ENCODE peak calls at places on chromosomes 12 and 14, in seven cellular contexts. L is dorsolateral prefrontal cortex, M is mucosa of descending colon, H is GM12865, O is nephron progenitor cell, E is neural progenitor cell, D is GM13976. W is an unnamed sample.

GRCh38 chr12:76337583-76337982 is 10.6 kb downstream of the BBS10 start:
- DNase-seq in D (no peak), E (no peak), L (no peak), H (no peak), M (no peak), O (no peak), W (no peak)

GRCh38 chr12:89574736-89575208 is 48.9 kb upstream of the POC1B start:
- DNase-seq in D (no peak), L (no peak), H (no peak), E (no peak), O (no peak), M (no peak), W (no peak)

GRCh38 chr12:62434504-62435336 is 31.9 kb upstream of the MON2 start:
- DNase-seq in O (no peak), M (no peak), E (no peak), H (peak), L (no peak), D (peak), W (no peak)

GRCh38 chr12:108332791-108333382 is 6.2 kb downstream of the CMKLR1 start:
- DNase-seq in M (no peak), E (no peak), L (no peak), D (no peak), H (peak), O (no peak), W (no peak)

GRCh38 chr14:64507376-64508156 is 3.0 kb downstream of the ZBTB1 start:
- DNase-seq in D (no peak), E (no peak), O (no peak), M (no peak), H (peak), L (no peak), W (no peak)

GRCh38 chr14:68172664-68173063 is 353.1 kb downstream of the RAD51B start:
- DNase-seq in D (no peak), L (no peak), E (no peak), O (no peak), M (no peak), H (no peak), W (no peak)

GRCh38 chr14:103762011-103762410 is 46.4 kb downstream of the ZFYVE21 start:
- DNase-seq in L (no peak), D (no peak), H (no peak), E (no peak), O (no peak), M (no peak), W (no peak)

GRCh38 chr14:40623641-40624040 is 983.0 kb upstream of the LRFN5 start:
- DNase-seq in H (no peak), D (no peak), L (no peak), M (no peak), O (no peak), E (no peak), W (no peak)

GRCh38 chr12:108675792-108676191 is 42.1 kb upstream of the SELPLG start:
- DNase-seq in L (no peak), M (no peak), H (no peak), D (no peak), E (no peak), O (no peak), W (no peak)

GRCh38 chr12:62332598-62332997 is 72.4 kb downstream of the USP15 start:
- DNase-seq in E (no peak), M (no peak), H (no peak), D (no peak), L (no peak), O (no peak), W (no peak)

GRCh38 chr12:71685312-71685906 is 473 bp upstream of the TMEM19 start:
- DNase-seq in H (no peak), M (peak), E (no peak), L (no peak), O (no peak), D (no peak), W (no peak)

GRCh38 chr14:23057757-23058653 is 685 bp upstream of the CDH24 start:
- DNase-seq in D (peak), L (peak), O (peak), H (peak), M (peak), E (peak), W (peak)

GRCh38 chr14:96962337-96962736 is 165.2 kb downstream of the VRK1 start:
- DNase-seq in D (no peak), L (no peak), O (no peak), H (peak), M (no peak), E (no peak), W (no peak)

GRCh38 chr12:76646366-76646765 is 86.8 kb upstream of the OSBPL8 start:
- DNase-seq in E (no peak), H (no peak), M (no peak), O (no peak), L (no peak), D (no peak), W (no peak)

GRCh38 chr12:27870939-27871338 is 90.9 kb upstream of the MANSC4 start:
- DNase-seq in E (no peak), D (no peak), O (no peak), H (no peak), L (no peak), M (no peak), W (no peak)

GRCh38 chr12:132633901-132634300 is 15.3 kb downstream of the P2RX2 start:
- DNase-seq in L (no peak), H (no peak), O (no peak), M (no peak), E (no peak), D (no peak), W (no peak)

DNA sequence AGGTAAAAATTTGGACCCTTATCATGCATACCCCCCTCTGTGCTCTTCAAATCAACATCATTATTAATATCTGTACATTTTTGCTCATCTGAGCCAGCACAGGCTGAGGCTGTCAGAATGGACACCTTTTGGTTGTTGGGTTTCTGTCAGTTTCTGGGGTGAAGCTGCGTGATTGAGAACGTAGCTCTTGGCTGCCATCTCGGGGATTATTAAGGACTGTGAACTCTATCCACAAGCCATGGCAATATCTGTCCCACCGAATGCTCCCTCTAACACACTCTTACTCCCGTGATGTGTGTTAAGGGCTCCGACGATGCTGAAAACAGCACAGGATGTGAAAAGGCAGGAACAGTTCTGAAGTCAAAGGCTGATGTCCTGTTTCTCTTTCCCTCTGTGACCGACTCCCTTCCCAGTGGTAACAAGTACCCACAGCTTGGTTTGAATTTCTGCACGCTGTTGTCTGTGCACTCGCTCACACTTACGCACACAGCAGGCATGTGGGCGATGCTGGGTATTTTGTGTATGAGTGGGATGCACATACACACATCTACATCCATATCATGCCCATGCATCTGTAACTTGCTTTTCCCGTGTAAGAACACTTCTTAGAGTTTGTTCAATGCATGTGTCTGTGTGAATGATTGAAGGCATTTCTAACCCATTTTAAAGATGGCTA is 405.6 kb downstream of the TMEM121 start:
- DNase-seq in E (no peak), H (peak), O (no peak), M (no peak), L (no peak), D (peak), W (no peak)
- TF ChIP-seq CTCF in E (no peak), H (peak), O (no peak), M (no peak), L (no peak), D (no peak), W (no peak)

GRCh38 chr12:21613931-21614330 is 9.3 kb upstream of the GYS2 start:
- DNase-seq in D (no peak), O (no peak), H (no peak), E (no peak), L (no peak), M (no peak), W (no peak)
- TF ChIP-seq CTCF in D (no peak), O (no peak), H (no peak), E (peak), L (no peak), M (no peak), W (no peak)

GRCh38 chr14:75884198-75884611 is 97.6 kb downstream of the TGFB3 start:
- DNase-seq in O (no peak), D (no peak), E (peak), H (no peak), M (no peak), L (no peak), W (no peak)
- TF ChIP-seq CTCF in O (no peak), D (no peak), E (peak), H (peak), M (no peak), L (peak), W (peak)

GRCh38 chr12:60071759-60072191 is 475.9 kb downstream of the SLC16A7 start:
- DNase-seq in H (no peak), D (no peak), E (no peak), O (no peak), L (no peak), M (no peak), W (no peak)
- TF ChIP-seq CTCF in H (no peak), D (no peak), E (no peak), O (no peak), L (no peak), M (no peak), W (no peak)

GRCh38 chr12:102766961-102767360 is 150.1 kb downstream of the PAH start:
- DNase-seq in M (no peak), L (no peak), H (no peak), E (no peak), D (no peak), O (no peak), W (no peak)
- TF ChIP-seq CTCF in M (no peak), L (no peak), H (no peak), E (no peak), D (no peak), O (no peak), W (no peak)

GRCh38 chr14:86641310-86641709 is 1111.4 kb downstream of the FLRT2 start:
- DNase-seq in D (no peak), E (no peak), O (no peak), L (no peak), H (no peak), M (no peak), W (no peak)

GRCh38 chr14:86652512-86652911 is 1122.6 kb downstream of the FLRT2 start:
- DNase-seq in H (no peak), M (no peak), E (no peak), L (no peak), O (no peak), D (no peak), W (no peak)

GRCh38 chr14:86646125-86646524 is 1116.2 kb downstream of the FLRT2 start:
- DNase-seq in O (no peak), D (no peak), H (no peak), M (no peak), L (no peak), E (no peak), W (peak)

GRCh38 chr14:86646688-86647687 is 1117.0 kb downstream of the FLRT2 start:
- DNase-seq in D (no peak), H (peak), M (no peak), O (no peak), L (no peak), E (no peak), W (no peak)
- TF ChIP-seq CTCF in D (no peak), H (peak), M (no peak), O (no peak), L (no peak), E (peak), W (no peak)

GRCh38 chr12:80195143-80195726 is 95.9 kb downstream of the OTOGL start:
- DNase-seq in D (peak), L (no peak), M (no peak), E (peak), O (peak), H (peak), W (no peak)
- TF ChIP-seq CTCF in D (no peak), L (peak), M (no peak), E (peak), O (peak), H (peak), W (peak)

GRCh38 chr14:32368107-32368506 is 39.0 kb downstream of the AKAP6 start:
- DNase-seq in H (no peak), L (no peak), D (no peak), E (no peak), O (no peak), M (no peak), W (no peak)

GRCh38 chr14:32366995-32367394 is 37.9 kb downstream of the AKAP6 start:
- DNase-seq in O (no peak), H (no peak), D (no peak), E (peak), L (no peak), M (no peak), W (no peak)

GRCh38 chr14:32367501-32367900 is 38.4 kb downstream of the AKAP6 start:
- DNase-seq in O (no peak), M (no peak), L (no peak), D (no peak), E (no peak), H (no peak), W (no peak)

GRCh38 chr14:32364941-32365340 is 35.8 kb downstream of the AKAP6 start:
- DNase-seq in D (no peak), L (no peak), E (no peak), H (no peak), M (no peak), O (no peak), W (no peak)

GRCh38 chr14:32366256-32366655 is 37.2 kb downstream of the AKAP6 start:
- DNase-seq in O (peak), H (no peak), L (peak), M (no peak), D (no peak), E (peak), W (no peak)
- TF ChIP-seq CTCF in O (peak), H (no peak), L (peak), M (no peak), D (no peak), E (peak), W (no peak)

DNA sequence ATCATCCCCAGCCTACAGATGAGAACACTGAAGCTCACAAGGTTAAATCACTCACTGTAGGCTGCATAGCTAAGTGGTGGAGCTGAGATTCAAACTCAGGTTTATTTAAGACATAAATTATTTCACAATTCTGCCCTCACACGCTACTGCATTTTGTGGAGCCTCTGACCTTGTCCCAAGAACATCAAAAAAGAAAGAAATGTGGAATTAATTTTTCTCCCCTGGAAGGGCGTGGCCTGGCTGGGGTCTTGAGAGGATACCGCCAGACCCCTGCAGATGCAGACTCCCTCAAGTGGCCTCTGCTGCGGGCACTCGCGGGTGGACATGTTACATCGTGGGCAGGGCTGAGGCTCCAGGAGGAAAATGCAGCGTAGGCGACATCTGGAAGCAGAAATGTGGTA is 40.6 kb downstream of the LTBP2 start:
- DNase-seq in D (no peak), O (no peak), L (no peak), E (no peak), M (no peak), H (no peak), W (no peak)
- TF ChIP-seq CTCF in D (no peak), O (no peak), L (no peak), E (no peak), M (no peak), H (no peak), W (no peak)

GRCh38 chr12:5071496-5071895 is 27.8 kb downstream of the KCNA5 start:
- DNase-seq in M (no peak), H (no peak), O (no peak), D (no peak), E (no peak), L (no peak), W (no peak)

GRCh38 chr12:5072326-5072725 is 28.6 kb downstream of the KCNA5 start:
- DNase-seq in L (no peak), E (no peak), D (no peak), O (no peak), H (no peak), M (no peak), W (no peak)

GRCh38 chr12:5073838-5074237 is 30.2 kb downstream of the KCNA5 start:
- DNase-seq in O (peak), E (peak), L (no peak), H (peak), D (no peak), M (no peak), W (no peak)

GRCh38 chr12:5070090-5070489 is 26.4 kb downstream of the KCNA5 start:
- DNase-seq in D (no peak), E (no peak), H (no peak), M (no peak), O (no peak), L (no peak), W (no peak)

GRCh38 chr12:5073054-5073453 is 29.4 kb downstream of the KCNA5 start:
- DNase-seq in L (no peak), D (no peak), H (no peak), M (no peak), E (no peak), O (no peak), W (no peak)
- TF ChIP-seq CTCF in L (no peak), D (no peak), H (peak), M (no peak), E (no peak), O (no peak), W (no peak)

W was measured in kidney.